ENCODE peak calls at places on chromosome 9, in ten cellular contexts. W, T, B, D, L, Z, O, A, K and S are unnamed samples.
A peak's percentile ranks its signal among the peaks of the same experiment; 100 is the strongest.

GRCh38 chr9:99925542-99925941 is 19.1 kb downstream of the STX17 start:
- DNase-seq in L (no peak), A (no peak), Z (no peak), W (no peak), B (no peak), K (no peak), D (no peak), T (no peak), O (no peak), S (no peak)

GRCh38 chr9:134152022-134152448 is 12.3 kb downstream of the RNU6ATAC start:
- DNase-seq in L (no peak), A (no peak), T (no peak), B (no peak), O (no peak), Z (no peak), W (no peak), D (no peak), K (no peak), S (no peak)

GRCh38 chr9:14347408-14348224 is 33.7 kb upstream of the NFIB start:
- DNase-seq in B (no peak), O (no peak), Z (peak; percentile 64), W (peak; percentile 1), A (peak; percentile 70), K (peak; percentile 63), D (no peak), L (no peak), T (no peak), S (no peak)

GRCh38 chr9:87701931-87702421 is 23.9 kb upstream of the CTSL start:
- DNase-seq in B (no peak), A (no peak), W (no peak), O (no peak), Z (no peak), L (no peak), T (no peak), D (no peak), K (no peak), S (no peak)

GRCh38 chr9:122128432-122129343 is 30.9 kb downstream of the NDUFA8 start:
- DNase-seq in O (no peak), L (no peak), D (no peak), T (no peak), K (no peak), W (no peak), B (no peak), Z (no peak), A (peak; percentile 72), S (no peak)

GRCh38 chr9:14095272-14095671 is 218.7 kb downstream of the NFIB start:
- DNase-seq in Z (no peak), O (no peak), K (no peak), D (no peak), B (no peak), A (no peak), W (no peak), L (no peak), T (no peak), S (no peak)

GRCh38 chr9:114290561-114290986 is 32.3 kb upstream of the ORM1 start:
- DNase-seq in Z (peak; percentile 10), T (no peak), A (no peak), W (no peak), L (no peak), O (no peak), D (no peak), K (no peak), B (no peak), S (no peak)

GRCh38 chr9:34555002-34555348 is 32.2 kb upstream of the ENHO start:
- DNase-seq in B (no peak), T (no peak), Z (no peak), A (peak; percentile 36), K (no peak), D (no peak), W (no peak), L (no peak), O (no peak), S (no peak)

GRCh38 chr9:13705913-13706312 is 426.4 kb upstream of the MPDZ start:
- DNase-seq in L (no peak), Z (peak; percentile 86), A (peak; percentile 44), D (no peak), B (no peak), W (no peak), T (no peak), K (no peak), O (no peak), S (no peak)